ENCODE peak calls at places on chromosomes 1 and 21, in four cellular contexts. D, I, S and J are unnamed samples.

GRCh38 chr1:24705260-24706073 is 39.8 kb upstream of the CLIC4 start:
- DNase-seq in D (peak), I (peak), S (peak), J (peak)

GRCh38 chr1:115980998-115981993 is 5.0 kb downstream of the SLC22A15 start:
- DNase-seq in D (no peak), I (peak), S (peak), J (no peak)

GRCh38 chr1:29322147-29322694 is 85.9 kb downstream of the PTPRU start:
- DNase-seq in D (no peak), I (no peak), S (no peak), J (no peak)

GRCh38 chr1:30706528-30706927 is 16.9 kb downstream of the MATN1 start:
- DNase-seq in D (peak), I (no peak), S (no peak), J (no peak)

GRCh38 chr1:184614667-184615066 is 140.0 kb downstream of the EDEM3 start:
- DNase-seq in D (no peak), I (no peak), S (no peak), J (no peak)

GRCh38 chr1:26833432-26834405 is 7.2 kb downstream of the ZDHHC18 start:
- DNase-seq in D (peak), I (no peak), S (no peak), J (no peak)

GRCh38 chr1:232591344-232591743 is 38.6 kb downstream of the SIPA1L2 start:
- DNase-seq in D (no peak), I (no peak), S (no peak), J (no peak)

GRCh38 chr1:59318271-59318865 is 21.5 kb downstream of the FGGY start:
- DNase-seq in D (no peak), I (no peak), S (no peak), J (no peak)

GRCh38 chr1:19430121-19431068 is 54.9 kb downstream of the CAPZB start:
- DNase-seq in D (peak), I (peak), S (peak), J (no peak)

GRCh38 chr1:26664802-26665201 is 31.0 kb upstream of the ARID1A start:
- DNase-seq in D (no peak), I (no peak), S (no peak), J (no peak)

GRCh38 chr21:17114019-17114418 is 398.8 kb upstream of the CXADR start:
- DNase-seq in D (no peak), I (no peak), S (no peak), J (no peak)

GRCh38 chr1:45221716-45222115 is 15.3 kb upstream of the ZSWIM5 start:
- DNase-seq in D (no peak), I (no peak), S (no peak), J (no peak)

GRCh38 chr1:244843148-244843978 is 7.9 kb downstream of the COX20 start:
- DNase-seq in D (no peak), I (no peak), S (no peak), J (no peak)

GRCh38 chr1:182229907-182230522 is 161.6 kb downstream of the GLUL start:
- DNase-seq in D (no peak), I (no peak), S (no peak), J (no peak)

GRCh38 chr1:40311692-40312091 is 5.4 kb downstream of the COL9A2 start:
- DNase-seq in D (no peak), I (no peak), S (no peak), J (no peak)

GRCh38 chr1:1387098-1388077 is 11.7 kb downstream of the CCNL2 start:
- DNase-seq in D (no peak), I (no peak), S (no peak), J (no peak)
- TF ChIP-seq POLR2AphosphoS5 in D (no peak), I (no peak), S (no peak), J (no peak)

GRCh38 chr1:32181065-32181464 is 1.6 kb downstream of the TXLNA start:
- DNase-seq in D (no peak), I (no peak), S (no peak), J (no peak)

GRCh38 chr1:32179443-32180185 is at the start of gene TXLNA:
- DNase-seq in D (peak), I (peak), S (peak), J (peak)

GRCh38 chr1:32180186-32181060 is 948 bp downstream of the TXLNA start:
- DNase-seq in D (peak), I (no peak), S (no peak), J (peak)

GRCh38 chr1:32182060-32182459 is 2.6 kb downstream of the TXLNA start:
- DNase-seq in D (no peak), I (no peak), S (no peak), J (no peak)

DNA sequence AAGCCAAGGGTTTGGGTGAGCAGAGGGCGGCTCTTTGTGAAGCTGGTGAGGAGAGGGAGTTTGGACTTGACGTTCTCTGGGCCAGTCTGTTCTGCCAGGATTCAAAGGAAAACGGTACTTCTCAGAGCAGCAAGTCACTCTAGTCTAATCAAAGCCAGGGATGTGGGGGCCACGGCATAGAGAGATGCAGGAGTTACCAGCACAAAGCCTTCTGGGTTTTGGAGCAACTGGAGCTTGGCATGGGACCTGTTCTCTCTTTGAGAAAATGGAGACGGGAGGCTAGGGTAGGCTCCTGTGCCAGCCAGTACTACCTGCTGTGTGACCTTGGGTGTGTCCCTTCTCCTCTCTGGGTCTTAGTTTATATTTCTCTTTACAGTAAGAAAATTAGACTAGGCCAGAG is 2.1 kb downstream of the TXLNA start:
- DNase-seq in D (no peak), I (no peak), S (no peak), J (no peak)
- H3K27ac ChIP-seq in D (peak), I (no peak), S (peak), J (no peak)

GRCh38 chr1:1264868-1265272 is 8.8 kb downstream of the UBE2J2 start:
- DNase-seq in D (no peak), I (peak), S (no peak), J (no peak)
- TF ChIP-seq CTCF in D (no peak), I (peak), S (peak), J (no peak)

GRCh38 chr1:1889847-1890505 is 911 bp downstream of the GNB1 start:
- DNase-seq in D (peak), I (peak), S (no peak), J (no peak)
- TF ChIP-seq POLR2AphosphoS5 in D (no peak), I (no peak), S (no peak), J (no peak)